ENCODE peak calls at places on chromosomes 1 and 21, in six cellular contexts. C is Panc1, N is stomach, P is prostate gland, O is HCT116, M is breast epithelium. S is an unnamed sample. For H3K4me1, the result is how much of the 10 kb centered on the place peaks cover.

GRCh38 chr1:174996474-174996873 is 3.3 kb upstream of the CACYBP start:
- DNase-seq in M (no peak), N (no peak), P (no peak), C (no peak), O (no peak), S (no peak)

GRCh38 chr1:244444854-244445253 is 6.9 kb downstream of the ADSS2 start:
- DNase-seq in M (no peak), N (no peak), O (no peak), P (no peak), C (no peak), S (no peak)

GRCh38 chr1:234069760-234070159 is 165.3 kb downstream of the SLC35F3 start:
- DNase-seq in O (no peak), C (no peak), N (no peak), M (no peak), P (no peak), S (no peak)

GRCh38 chr1:117370509-117370908 is 3.3 kb downstream of the MAN1A2 start:
- DNase-seq in P (no peak), N (no peak), M (no peak), C (no peak), O (no peak), S (no peak)

GRCh38 chr1:92698932-92699331 is 86.0 kb downstream of the EVI5 start:
- DNase-seq in O (no peak), N (no peak), C (no peak), P (no peak), M (no peak), S (no peak)

GRCh38 chr1:230289350-230289644 is 136.8 kb downstream of the PGBD5 start:
- DNase-seq in M (no peak), P (no peak), O (no peak), C (no peak), N (no peak), S (no peak)

GRCh38 chr1:197151185-197151584 is 4.7 kb upstream of the ASPM start:
- DNase-seq in M (no peak), O (no peak), C (no peak), P (no peak), N (no peak), S (no peak)

GRCh38 chr1:119782541-119783338 is 14.0 kb upstream of the HMGCS2 start:
- DNase-seq in O (no peak), C (no peak), N (no peak), M (no peak), P (no peak), S (no peak)

GRCh38 chr21:28781602-28782274 is 210.9 kb downstream of the LTN1 start:
- DNase-seq in N (no peak), O (peak), C (no peak), P (no peak), M (no peak), S (no peak)

GRCh38 chr1:93244298-93245069 is 64.0 kb downstream of the CCDC18 start:
- DNase-seq in P (no peak), O (no peak), M (no peak), C (no peak), N (no peak), S (no peak)

GRCh38 chr1:201740086-201740541 is 88.8 kb upstream of the IPO9 start:
- DNase-seq in P (no peak), N (no peak), C (no peak), O (no peak), M (no peak), S (no peak)

GRCh38 chr1:119008483-119009299 is 20.5 kb upstream of the TBX15 start:
- DNase-seq in M (no peak), O (peak), N (no peak), P (no peak), C (peak), S (no peak)

GRCh38 chr1:230215049-230215448 is 148.0 kb downstream of the GALNT2 start:
- DNase-seq in P (no peak), N (peak), M (no peak), C (no peak), O (no peak), S (no peak)

GRCh38 chr1:17347769-17348592 is 24.0 kb upstream of the PADI6 start:
- DNase-seq in P (no peak), O (peak), C (no peak), M (no peak), N (no peak), S (no peak)

GRCh38 chr1:185795181-185795580 is 61.0 kb downstream of the HMCN1 start:
- DNase-seq in P (no peak), M (no peak), C (no peak), N (no peak), O (no peak), S (no peak)

GRCh38 chr1:19695772-19696171 is 31.1 kb downstream of the HTR6 start:
- DNase-seq in M (no peak), P (no peak), N (no peak), O (no peak), C (no peak), S (no peak)

GRCh38 chr1:192489748-192490147 is 85.8 kb upstream of the RGS1 start:
- DNase-seq in N (peak), O (no peak), M (peak), C (no peak), P (peak), S (peak)

GRCh38 chr21:35658242-35658641 is 402.1 kb downstream of the SETD4 start:
- DNase-seq in C (no peak), P (no peak), N (no peak), M (no peak), O (no peak), S (no peak)

GRCh38 chr1:77509051-77509492 is 173.4 kb downstream of the ZZZ3 start:
- DNase-seq in N (no peak), P (peak), M (no peak), O (no peak), C (no peak), S (no peak)

GRCh38 chr1:93694039-93694438 is 12.4 kb upstream of the BCAR3 start:
- DNase-seq in O (no peak), M (no peak), P (no peak), N (no peak), C (no peak), S (no peak)

GRCh38 chr1:167207940-167208623 is 12.6 kb upstream of the POU2F1 start:
- DNase-seq in C (no peak), O (no peak), M (no peak), N (no peak), P (no peak), S (no peak)

GRCh38 chr1:6011161-6011945 is 19.1 kb upstream of the NPHP4 start:
- DNase-seq in M (no peak), P (no peak), C (no peak), N (no peak), O (no peak), S (no peak)

GRCh38 chr1:219419135-219419534 is 193.8 kb downstream of the ZC3H11B start:
- DNase-seq in M (no peak), N (no peak), O (no peak), P (no peak), C (no peak), S (no peak)

GRCh38 chr1:34784751-34785221 is 3.8 kb downstream of the GJB3 start:
- DNase-seq in C (no peak), M (no peak), N (no peak), P (no peak), O (no peak), S (peak)

GRCh38 chr1:205016075-205016474 is 26.9 kb upstream of the CNTN2 start:
- DNase-seq in C (no peak), N (no peak), O (no peak), M (no peak), P (no peak), S (no peak)
- H3K4me1 ChIP-seq in C (under half), N (under half), O (under half), M (under half), P (under half), S (under half)

DNA sequence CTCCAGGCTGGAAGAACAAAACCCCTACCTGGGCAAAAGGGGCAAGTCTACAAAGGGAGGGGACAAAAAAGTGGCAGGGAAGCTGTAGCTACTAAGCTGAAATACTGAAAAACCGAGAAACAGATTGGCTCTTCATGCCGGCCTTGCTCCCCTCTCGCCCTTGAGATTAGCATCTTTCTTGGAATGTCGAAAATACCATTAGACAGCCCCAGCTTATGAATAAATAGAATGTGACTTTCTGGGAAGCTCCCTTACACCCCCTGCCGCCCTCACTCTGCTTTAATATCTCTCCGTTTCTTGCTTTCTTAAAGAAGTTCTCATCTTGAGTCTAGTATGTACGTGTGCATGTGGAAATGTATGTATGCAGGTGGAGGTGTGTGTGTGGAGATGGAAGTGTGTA is 14.1 kb downstream of the TRAF3IP3 start:
- DNase-seq in P (no peak), C (no peak), N (no peak), M (no peak), O (no peak), S (no peak)
- TF ChIP-seq POLR2AphosphoS5 in P (no peak), C (no peak), N (no peak), M (no peak), O (no peak), S (no peak)

GRCh38 chr1:27521336-27522147 is 31.6 kb upstream of the WASF2 start:
- DNase-seq in M (no peak), C (no peak), P (no peak), O (no peak), N (no peak), S (no peak)
- H3K4me1 ChIP-seq in M (under half), C (under half), P (under half), O (half or more), N (half or more), S (half or more)

GRCh38 chr1:173479649-173480048 is 2.5 kb downstream of the PRDX6 start:
- DNase-seq in M (no peak), N (no peak), P (no peak), C (no peak), O (no peak), S (no peak)

GRCh38 chr1:173476664-173477285 is 360 bp upstream of the PRDX6 start:
- DNase-seq in C (no peak), M (peak), P (peak), O (peak), N (peak), S (peak)

GRCh38 chr1:173476197-173476663 is 905 bp upstream of the PRDX6 start:
- DNase-seq in M (no peak), O (no peak), P (no peak), C (no peak), N (no peak), S (no peak)

GRCh38 chr1:173477286-173478098 is at the start of gene PRDX6:
- DNase-seq in P (peak), M (peak), N (peak), C (no peak), O (peak), S (peak)

GRCh38 chr1:173478099-173478555 is 992 bp downstream of the PRDX6 start:
- DNase-seq in C (no peak), O (peak), M (no peak), N (peak), P (peak), S (no peak)
- TF ChIP-seq POLR2AphosphoS5 in C (no peak), O (peak), M (no peak), N (peak), P (peak), S (no peak)

DNA sequence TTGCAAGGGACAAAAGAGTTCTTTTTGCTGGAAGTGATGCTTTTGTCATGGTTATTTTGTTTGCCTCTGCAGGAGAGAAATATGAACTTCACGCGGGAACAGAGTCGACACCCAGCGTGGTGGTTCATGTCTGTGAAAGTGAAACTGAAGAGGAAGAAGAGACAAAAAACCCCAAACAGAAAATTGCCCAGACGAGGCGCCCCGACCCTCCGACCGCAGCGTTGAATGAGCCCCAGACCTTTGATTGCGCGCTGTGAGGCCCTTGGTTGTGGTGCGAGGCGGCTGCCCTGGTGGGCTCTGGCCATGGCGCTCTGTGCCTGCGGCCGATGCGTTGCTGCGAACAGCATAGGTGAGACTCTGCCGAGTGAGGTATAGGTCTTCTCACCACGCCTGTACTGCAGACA is 20.9 kb upstream of the NCMAP start:
- DNase-seq in P (no peak), M (no peak), N (peak), O (no peak), C (no peak), S (no peak)
- H3K4me1 ChIP-seq in P (under half), M (under half), N (under half), O (under half), C (under half), S (under half)

S was measured in suprapubic skin.